ENCODE peak calls at places on chromosomes 6 and 20, in ten cellular contexts. P is hepatocyte, L is SK-N-SH, K is brain microvascular endothelial cell, S is endothelial cell of umbilical vein, M is OCI-LY7, E is ovary, H is heart right ventricle, W is HCT116, Y is heart left ventricle. T is an unnamed sample.

GRCh38 chr6:145077382-145077781 is 657.9 kb downstream of the EPM2A start:
- DNase-seq in W (no peak), P (no peak), H (no peak), L (no peak), Y (no peak), M (no peak), S (no peak), E (no peak), K (no peak), T (no peak)

GRCh38 chr6:126516411-126516810 is 176.5 kb downstream of the CENPW start:
- DNase-seq in P (no peak), W (no peak), S (no peak), K (no peak), H (no peak), E (no peak), Y (no peak), L (no peak), M (no peak), T (no peak)

GRCh38 chr6:399785-400517 is 8.4 kb downstream of the IRF4 start:
- DNase-seq in L (no peak), E (no peak), K (no peak), S (no peak), M (peak), H (no peak), Y (no peak), P (no peak), W (no peak), T (no peak)

GRCh38 chr20:53818457-53819177 is 225.0 kb upstream of the ZNF217 start:
- DNase-seq in H (no peak), L (no peak), M (no peak), P (no peak), W (no peak), E (no peak), K (no peak), S (no peak), Y (no peak), T (no peak)

GRCh38 chr20:32898721-32899120 is 40.0 kb downstream of the EFCAB8 start:
- DNase-seq in W (no peak), Y (no peak), K (peak), L (no peak), H (no peak), P (no peak), M (no peak), S (no peak), E (no peak), T (no peak)

GRCh38 chr6:2353412-2354137 is 108.2 kb upstream of the GMDS start:
- DNase-seq in W (peak), K (peak), M (peak), Y (no peak), E (peak), L (peak), H (peak), S (peak), P (peak), T (peak)

GRCh38 chr6:158501638-158502592 is 58.0 kb upstream of the TMEM181 start:
- DNase-seq in K (no peak), L (no peak), E (no peak), S (no peak), M (no peak), P (no peak), Y (no peak), H (no peak), W (no peak), T (no peak)

GRCh38 chr6:113461153-113461897 is 395.8 kb upstream of the MARCKS start:
- DNase-seq in L (no peak), W (no peak), M (no peak), K (peak), E (no peak), H (no peak), S (peak), P (no peak), Y (no peak), T (no peak)

GRCh38 chr6:116111552-116112528 is 11.2 kb downstream of the NT5DC1 start:
- DNase-seq in K (peak), Y (no peak), P (peak), M (peak), S (peak), E (no peak), W (peak), L (peak), H (no peak), T (no peak)

GRCh38 chr20:4666001-4666470 is 55.7 kb upstream of the PRND start:
- DNase-seq in S (peak), H (no peak), L (no peak), E (no peak), K (peak), W (no peak), M (no peak), P (no peak), Y (no peak), T (no peak)

GRCh38 chr20:571754-572331 is 28.3 kb upstream of the CSNK2A1 start:
- DNase-seq in M (no peak), H (peak), W (no peak), K (no peak), S (no peak), E (peak), P (peak), L (peak), Y (peak), T (no peak)

GRCh38 chr6:33745558-33745957 is 1.1 kb downstream of the IP6K3 start:
- DNase-seq in L (no peak), W (no peak), H (no peak), K (no peak), Y (no peak), M (no peak), S (no peak), P (peak), E (no peak), T (no peak)

GRCh38 chr20:45782890-45783289 is 8.8 kb downstream of the WFDC3 start:
- DNase-seq in M (no peak), L (no peak), K (no peak), S (no peak), H (no peak), P (no peak), W (peak), E (no peak), Y (no peak), T (no peak)

GRCh38 chr20:50510706-50511401 is 671 bp downstream of the PTPN1 start:
- DNase-seq in P (peak), M (no peak), Y (no peak), W (no peak), L (no peak), E (peak), H (peak), S (peak), K (no peak), T (no peak)

GRCh38 chr20:62576815-62577214 is 65.5 kb upstream of the SLCO4A1 start:
- DNase-seq in K (peak), E (no peak), P (peak), L (no peak), S (peak), W (no peak), Y (no peak), H (no peak), M (no peak), T (no peak)

GRCh38 chr20:54539521-54540046 is 64.2 kb downstream of the DOK5 start:
- DNase-seq in L (no peak), P (no peak), E (no peak), H (no peak), Y (no peak), K (no peak), M (no peak), W (no peak), S (no peak), T (no peak)

GRCh38 chr6:11815231-11815630 is 36.6 kb upstream of the ADTRP start:
- DNase-seq in H (no peak), M (no peak), P (no peak), W (no peak), Y (no peak), E (no peak), L (no peak), S (no peak), K (peak), T (no peak)

GRCh38 chr20:57251344-57251743 is 15.1 kb downstream of the BMP7 start:
- DNase-seq in P (no peak), M (peak), H (no peak), S (no peak), Y (no peak), K (peak), W (no peak), L (no peak), E (no peak), T (no peak)

GRCh38 chr6:18343741-18344140 is 43.4 kb upstream of the RNF144B start:
- DNase-seq in E (no peak), L (no peak), W (no peak), P (no peak), M (no peak), S (peak), K (peak), H (no peak), Y (no peak), T (no peak)

GRCh38 chr20:43843096-43843964 is 71.3 kb upstream of the TOX2 start:
- DNase-seq in S (peak), H (no peak), P (no peak), W (no peak), Y (no peak), E (no peak), L (no peak), K (peak), M (no peak), T (no peak)

GRCh38 chr6:165049362-165049761 is 260.0 kb downstream of the C6orf118 start:
- DNase-seq in H (no peak), Y (no peak), L (peak), S (no peak), K (no peak), W (peak), M (peak), P (peak), E (no peak), T (no peak)

GRCh38 chr6:104956663-104957294 is at the start of gene LIN28B:
- DNase-seq in Y (no peak), L (no peak), K (no peak), P (no peak), M (no peak), H (no peak), E (no peak), S (no peak), W (no peak), T (no peak)

GRCh38 chr6:104955927-104956662 is 812 bp upstream of the LIN28B start:
- DNase-seq in W (no peak), K (no peak), S (no peak), L (peak), E (no peak), Y (no peak), H (no peak), P (peak), M (no peak), T (no peak)

GRCh38 chr6:104953410-104953953 is 3.4 kb upstream of the LIN28B start:
- DNase-seq in Y (peak), M (no peak), K (no peak), L (no peak), S (no peak), W (no peak), P (peak), H (no peak), E (no peak), T (no peak)

GRCh38 chr6:104954091-104954797 is 2.7 kb upstream of the LIN28B start:
- DNase-seq in S (no peak), W (no peak), P (no peak), H (no peak), K (no peak), Y (no peak), M (no peak), E (no peak), L (no peak), T (no peak)

DNA sequence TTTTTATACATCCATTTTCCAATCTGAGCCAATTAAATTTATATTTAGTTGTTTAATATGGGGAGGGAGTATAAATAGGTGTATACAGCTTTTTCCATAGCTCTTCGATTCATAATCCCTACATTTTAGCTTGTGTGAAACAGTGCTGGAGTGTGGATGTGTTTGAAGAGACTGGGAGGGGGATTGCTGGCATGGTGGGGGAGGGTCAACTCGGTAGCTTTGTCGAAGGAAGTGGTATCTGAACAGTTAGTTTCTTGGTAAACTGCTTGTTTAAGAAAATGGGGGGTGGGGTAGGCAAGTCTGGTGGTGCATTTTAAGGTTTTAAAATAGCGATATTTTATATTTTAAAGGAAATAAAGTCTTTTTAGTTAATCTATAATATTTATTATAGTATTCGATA is 1.4 kb upstream of the LIN28B start:
- DNase-seq in H (no peak), W (no peak), P (no peak), M (no peak), E (no peak), K (no peak), S (no peak), L (peak), Y (no peak), T (no peak)
- H3K4me3 ChIP-seq in H (no peak), W (no peak), P (no peak), M (no peak), E (no peak), K (no peak), S (no peak), L (peak), Y (no peak), T (no peak)

GRCh38 chr6:51644426-51644825 is 443.0 kb downstream of the PKHD1 start:
- DNase-seq in M (no peak), H (no peak), Y (no peak), W (no peak), L (no peak), S (no peak), K (no peak), P (no peak), E (no peak), T (no peak)
- H3K27ac ChIP-seq in M (no peak), H (no peak), Y (no peak), W (no peak), L (no peak), S (no peak), K (no peak), P (no peak), E (no peak), T (no peak)

GRCh38 chr20:21705466-21706344 is at the start of gene PAX1:
- DNase-seq in M (no peak), P (peak), L (no peak), E (no peak), H (no peak), W (no peak), S (no peak), Y (no peak), K (no peak), T (no peak)
- H3K4me3 ChIP-seq in M (no peak), P (no peak), L (no peak), E (no peak), H (no peak), W (no peak), S (no peak), Y (peak), K (no peak), T (no peak)

GRCh38 chr20:11810316-11811130 is 107.2 kb upstream of the BTBD3 start:
- DNase-seq in W (no peak), M (no peak), K (no peak), H (no peak), S (no peak), Y (no peak), E (no peak), P (no peak), L (no peak), T (no peak)

DNA sequence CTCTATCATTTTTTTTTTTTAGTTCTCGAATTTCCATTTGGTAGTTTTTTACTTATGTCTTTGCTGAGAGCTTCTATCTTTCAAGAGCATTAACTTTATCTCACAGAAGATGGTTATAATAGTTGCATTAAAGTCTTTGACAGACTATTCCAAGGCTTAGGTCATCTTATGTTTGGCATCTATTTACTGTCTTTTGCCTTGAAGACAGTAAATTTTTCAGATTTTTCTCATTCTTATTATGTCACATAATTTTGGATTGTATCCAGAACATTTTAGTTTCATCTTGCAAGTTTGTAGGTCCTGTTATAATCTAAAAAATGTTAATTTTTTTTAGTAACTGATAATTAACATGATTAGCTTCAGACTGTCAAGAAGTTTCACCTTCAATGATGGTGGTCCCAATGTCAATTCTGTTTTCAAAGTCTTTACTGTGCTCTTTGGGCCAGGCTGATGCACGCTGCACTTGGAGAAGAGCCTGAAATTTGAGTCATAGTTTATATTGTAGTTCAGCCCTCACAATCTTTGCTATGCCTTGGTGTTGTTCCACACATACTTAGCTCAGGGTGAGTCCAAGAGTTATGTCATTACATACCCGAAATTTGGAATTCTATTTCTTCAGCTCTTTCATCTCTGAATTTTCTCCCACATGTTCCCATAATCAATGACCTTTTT is 110.5 kb upstream of the BTBD3 start:
- DNase-seq in M (no peak), K (peak), H (no peak), S (peak), W (no peak), E (no peak), L (no peak), P (no peak), Y (no peak), T (no peak)
- H3K27ac ChIP-seq in M (no peak), K (peak), H (no peak), S (no peak), W (no peak), E (no peak), L (peak), P (no peak), Y (no peak), T (no peak)

GRCh38 chr6:28315628-28316027 is 20.3 kb downstream of the ZSCAN31 start:
- DNase-seq in M (no peak), S (no peak), E (no peak), P (no peak), W (no peak), Y (no peak), L (peak), K (peak), H (no peak), T (no peak)

GRCh38 chr6:28311139-28311823 is 24.7 kb downstream of the ZSCAN31 start:
- DNase-seq in M (no peak), H (no peak), W (no peak), P (no peak), E (no peak), K (no peak), L (no peak), S (no peak), Y (no peak), T (no peak)

DNA sequence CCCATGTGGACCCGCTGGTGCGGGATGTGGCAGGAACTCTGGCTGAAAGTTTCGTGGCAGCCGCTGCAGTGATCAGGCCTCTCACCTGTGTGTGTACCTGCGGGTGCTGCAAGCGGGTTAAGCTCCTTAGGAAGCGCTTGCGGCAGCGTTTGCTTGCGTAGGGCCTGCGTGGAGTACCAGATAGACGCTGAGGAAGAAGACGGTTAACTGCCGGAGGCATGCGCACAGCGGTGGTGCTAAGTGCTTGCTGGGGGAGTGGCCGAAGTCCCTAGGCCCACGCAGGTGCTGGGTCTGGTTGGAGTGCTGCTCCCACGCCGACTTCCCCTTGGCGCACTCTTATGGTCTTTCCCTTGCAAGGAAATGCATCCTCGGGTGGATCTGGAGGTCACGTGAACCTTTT is 23.0 kb downstream of the ZSCAN31 start:
- DNase-seq in W (no peak), L (no peak), M (no peak), E (no peak), S (no peak), Y (no peak), P (no peak), H (no peak), K (no peak), T (no peak)
- H3K4me3 ChIP-seq in W (no peak), L (no peak), M (no peak), E (no peak), S (no peak), Y (no peak), P (no peak), H (no peak), K (no peak), T (no peak)

DNA sequence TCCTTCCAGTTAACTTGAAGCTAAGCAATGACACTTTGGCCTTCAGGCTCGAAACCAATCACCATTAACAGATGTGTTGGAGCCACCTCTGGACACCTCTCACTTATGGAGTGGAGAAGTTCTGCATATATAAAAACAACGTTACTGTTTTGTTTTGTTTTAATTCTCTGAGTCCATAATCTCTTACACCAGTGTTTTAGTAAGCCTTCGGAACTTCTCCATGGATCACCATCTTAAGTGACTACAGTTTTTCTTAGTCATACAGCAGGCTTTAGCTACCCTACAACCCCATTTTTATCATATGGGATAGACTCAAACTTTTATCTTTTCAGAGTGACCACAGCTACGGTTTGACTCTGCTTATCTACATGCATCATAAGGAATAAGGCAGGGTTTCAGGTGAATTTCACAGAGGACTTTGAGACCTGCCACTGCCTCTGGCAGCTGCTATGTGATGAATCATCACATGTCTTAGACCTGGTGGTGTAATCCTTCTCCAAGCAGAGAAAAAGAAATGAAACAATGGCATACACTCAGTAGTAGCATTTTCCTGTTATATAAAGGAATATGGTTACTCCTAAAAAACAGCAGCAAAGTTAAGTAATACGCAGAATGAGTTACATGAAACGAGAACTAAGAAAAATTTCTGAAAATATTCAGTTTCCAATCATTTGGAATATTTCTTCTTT is 5.5 kb upstream of the HDDC2 start:
- DNase-seq in M (no peak), E (no peak), W (no peak), K (peak), Y (no peak), L (no peak), H (no peak), P (peak), S (no peak), T (no peak)
- H3K27ac ChIP-seq in M (no peak), E (no peak), W (no peak), K (no peak), Y (no peak), L (no peak), H (no peak), P (peak), S (no peak), T (no peak)

T was measured in thoracic aorta.